ENCODE peak calls at places on chromosome 17, in nine cellular contexts. Z, B, F, C, I, M, R, Q and U are unnamed samples.

GRCh38 chr17:63665527-63666214 is 34.3 kb downstream of the LIMD2 start:
- ATAC-seq in Z (peak), B (peak), F (peak), C (peak), I (no peak), M (peak), R (no peak), Q (no peak), U (peak)

GRCh38 chr17:3539881-3540540 is 17.6 kb downstream of the TRPV3 start:
- ATAC-seq in Z (no peak), B (no peak), F (no peak), C (no peak), I (no peak), M (no peak), R (no peak), Q (no peak), U (no peak)

GRCh38 chr17:13698832-13699231 is 97.1 kb upstream of the HS3ST3A1 start:
- ATAC-seq in Z (no peak), B (no peak), F (no peak), C (no peak), I (no peak), M (no peak), R (no peak), Q (no peak), U (no peak)

GRCh38 chr17:1188812-1189211 is 9.0 kb upstream of the ABR start:
- ATAC-seq in Z (peak), B (peak), F (no peak), C (peak), I (peak), M (peak), R (peak), Q (no peak), U (peak)

GRCh38 chr17:29618272-29619065 is 4.2 kb downstream of the CORO6 start:
- ATAC-seq in Z (no peak), B (no peak), F (no peak), C (no peak), I (no peak), M (no peak), R (no peak), Q (peak), U (no peak)

GRCh38 chr17:71331754-71332153 is 789.1 kb upstream of the SOX9 start:
- ATAC-seq in Z (no peak), B (no peak), F (no peak), C (no peak), I (no peak), M (no peak), R (no peak), Q (no peak), U (no peak)

GRCh38 chr17:17176341-17176740 is 29.8 kb downstream of the PLD6 start:
- ATAC-seq in Z (no peak), B (no peak), F (no peak), C (no peak), I (no peak), M (no peak), R (no peak), Q (no peak), U (no peak)

GRCh38 chr17:77280304-77280910 is 139.6 kb downstream of the SEC14L1 start:
- ATAC-seq in Z (no peak), B (no peak), F (peak), C (no peak), I (no peak), M (no peak), R (peak), Q (peak), U (peak)

GRCh38 chr17:8847891-8848290 is 19.6 kb downstream of the PIK3R6 start:
- ATAC-seq in Z (no peak), B (peak), F (no peak), C (no peak), I (peak), M (no peak), R (no peak), Q (no peak), U (no peak)

GRCh38 chr17:31926100-31926729 is 10.6 kb upstream of the SUZ12 start:
- ATAC-seq in Z (no peak), B (no peak), F (peak), C (no peak), I (no peak), M (no peak), R (no peak), Q (no peak), U (no peak)

GRCh38 chr17:15981208-15981607 is 18.3 kb downstream of the ZSWIM7 start:
- ATAC-seq in Z (no peak), B (no peak), F (no peak), C (no peak), I (no peak), M (no peak), R (no peak), Q (no peak), U (no peak)

GRCh38 chr17:15973834-15974233 is 25.7 kb downstream of the ZSWIM7 start:
- ATAC-seq in Z (no peak), B (no peak), F (no peak), C (no peak), I (no peak), M (no peak), R (no peak), Q (no peak), U (no peak)

GRCh38 chr17:15981646-15982580 is 17.6 kb downstream of the ZSWIM7 start:
- ATAC-seq in Z (no peak), B (no peak), F (no peak), C (no peak), I (no peak), M (no peak), R (peak), Q (no peak), U (no peak)

GRCh38 chr17:15978606-15979005 is 20.9 kb downstream of the ZSWIM7 start:
- ATAC-seq in Z (no peak), B (no peak), F (no peak), C (no peak), I (no peak), M (no peak), R (no peak), Q (no peak), U (no peak)

GRCh38 chr17:15977894-15978293 is 21.6 kb downstream of the ZSWIM7 start:
- ATAC-seq in Z (no peak), B (no peak), F (no peak), C (no peak), I (no peak), M (no peak), R (no peak), Q (no peak), U (no peak)
- TF ChIP-seq CTCF in Z (no peak), B (no peak), F (no peak), C (no peak), I (no peak), M (no peak), R (no peak), Q (no peak), U (no peak)

GRCh38 chr17:56309897-56310296 is 156.6 kb downstream of the ANKFN1 start:
- ATAC-seq in Z (no peak), B (no peak), F (no peak), C (no peak), I (no peak), M (no peak), R (no peak), Q (no peak), U (no peak)

GRCh38 chr17:56310780-56311179 is 157.5 kb downstream of the ANKFN1 start:
- ATAC-seq in Z (no peak), B (no peak), F (no peak), C (no peak), I (no peak), M (no peak), R (no peak), Q (no peak), U (no peak)

GRCh38 chr17:56300191-56300590 is 146.9 kb downstream of the ANKFN1 start:
- ATAC-seq in Z (no peak), B (no peak), F (no peak), C (no peak), I (no peak), M (no peak), R (no peak), Q (no peak), U (no peak)

DNA sequence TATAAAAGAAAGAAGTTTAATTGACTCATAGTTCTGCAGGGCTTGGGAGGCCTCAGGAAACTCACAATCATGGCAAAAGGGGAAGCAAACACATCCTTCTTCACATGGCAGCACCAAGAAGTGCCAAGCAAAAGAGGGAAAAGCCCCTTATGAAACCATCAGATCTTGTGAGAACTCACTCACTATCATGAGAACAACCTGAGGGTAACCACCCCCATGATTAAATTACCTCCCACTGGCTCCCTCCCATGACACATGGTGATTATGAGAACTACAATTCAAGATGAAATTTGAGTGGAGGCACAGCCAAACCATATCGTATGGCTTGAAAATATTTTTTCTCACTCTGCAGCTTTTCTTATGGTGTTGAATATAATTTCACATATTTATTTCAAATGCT is 151.7 kb downstream of the ANKFN1 start:
- ATAC-seq in Z (no peak), B (no peak), F (no peak), C (no peak), I (no peak), M (no peak), R (no peak), Q (no peak), U (no peak)
- TF ChIP-seq CTCF in Z (no peak), B (no peak), F (no peak), C (no peak), I (no peak), M (no peak), R (no peak), Q (no peak), U (no peak)

DNA sequence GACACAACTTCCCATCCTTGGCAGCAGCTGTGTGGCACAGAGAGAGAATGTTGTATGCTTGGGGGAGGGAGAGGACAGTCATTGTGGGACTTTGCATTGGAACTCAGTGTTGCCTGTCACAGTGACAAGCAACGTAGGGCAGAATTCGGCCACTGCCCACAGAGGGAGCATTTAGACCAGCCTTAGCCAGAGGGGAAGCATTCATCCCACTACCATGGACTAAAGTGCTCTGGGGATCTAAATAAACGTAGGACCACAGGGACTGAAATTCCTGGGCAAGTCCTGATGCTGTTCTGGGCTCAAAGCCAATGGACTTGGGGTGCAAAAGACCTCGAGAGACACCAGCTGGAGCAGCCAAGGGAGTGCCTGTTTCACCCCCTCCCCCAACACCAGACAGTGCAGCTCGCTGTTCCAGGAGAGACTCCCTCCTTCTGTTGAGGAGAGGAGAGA is 44.9 kb downstream of the ABCA8 start:
- ATAC-seq in Z (no peak), B (peak), F (no peak), C (peak), I (no peak), M (peak), R (no peak), Q (no peak), U (peak)
- TF ChIP-seq CTCF in Z (no peak), B (no peak), F (no peak), C (no peak), I (no peak), M (no peak), R (no peak), Q (no peak), U (no peak)

DNA sequence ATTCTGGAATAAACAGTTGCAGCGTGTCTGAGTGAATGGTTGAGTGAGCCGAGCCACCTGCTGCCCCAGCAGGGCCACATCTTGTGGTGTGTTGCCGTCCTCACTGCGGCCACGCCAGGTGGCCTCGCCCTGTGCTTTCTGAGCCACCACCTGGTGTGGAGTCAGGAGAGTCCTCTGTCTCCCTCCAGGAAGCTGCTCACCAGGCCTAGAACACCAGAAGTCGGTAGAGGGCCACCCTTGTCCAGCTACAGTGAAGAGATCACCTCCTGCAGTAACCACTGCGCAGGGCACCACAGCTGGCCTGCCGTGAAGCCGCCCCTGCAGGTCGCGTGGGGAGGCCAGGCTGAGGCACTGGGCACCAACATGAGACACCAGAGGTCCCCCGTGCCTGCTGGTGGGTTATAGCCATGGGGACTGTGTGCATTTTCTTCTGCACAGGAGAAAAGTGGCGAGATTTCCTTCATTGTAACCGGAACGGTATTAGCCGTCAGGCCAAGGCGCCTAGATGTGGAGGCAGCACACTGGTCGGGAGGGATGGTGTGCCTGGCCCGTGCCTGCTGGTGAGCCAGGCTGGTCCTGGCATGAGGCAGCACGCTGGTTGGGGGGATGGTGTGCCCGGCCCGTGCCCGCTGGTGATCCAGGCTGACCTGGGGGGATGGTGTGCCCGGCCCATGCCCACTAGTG is 28.9 kb upstream of the FOXK2 start:
- ATAC-seq in Z (no peak), B (no peak), F (no peak), C (no peak), I (no peak), M (no peak), R (no peak), Q (no peak), U (no peak)
- TF ChIP-seq CTCF in Z (no peak), B (no peak), F (no peak), C (no peak), I (no peak), M (no peak), R (no peak), Q (no peak), U (no peak)

GRCh38 chr17:78348055-78348745 is 11.7 kb downstream of the SOCS3 start:
- ATAC-seq in Z (no peak), B (no peak), F (no peak), C (no peak), I (no peak), M (no peak), R (no peak), Q (no peak), U (no peak)

GRCh38 chr17:78346605-78347250 is 13.1 kb downstream of the SOCS3 start:
- ATAC-seq in Z (no peak), B (no peak), F (no peak), C (no peak), I (no peak), M (no peak), R (no peak), Q (no peak), U (no peak)

GRCh38 chr17:78347453-78347852 is 12.4 kb downstream of the SOCS3 start:
- ATAC-seq in Z (peak), B (no peak), F (no peak), C (no peak), I (no peak), M (peak), R (no peak), Q (no peak), U (no peak)

GRCh38 chr17:78351449-78352006 is 8.3 kb downstream of the SOCS3 start:
- ATAC-seq in Z (peak), B (peak), F (no peak), C (peak), I (peak), M (peak), R (peak), Q (peak), U (peak)

DNA sequence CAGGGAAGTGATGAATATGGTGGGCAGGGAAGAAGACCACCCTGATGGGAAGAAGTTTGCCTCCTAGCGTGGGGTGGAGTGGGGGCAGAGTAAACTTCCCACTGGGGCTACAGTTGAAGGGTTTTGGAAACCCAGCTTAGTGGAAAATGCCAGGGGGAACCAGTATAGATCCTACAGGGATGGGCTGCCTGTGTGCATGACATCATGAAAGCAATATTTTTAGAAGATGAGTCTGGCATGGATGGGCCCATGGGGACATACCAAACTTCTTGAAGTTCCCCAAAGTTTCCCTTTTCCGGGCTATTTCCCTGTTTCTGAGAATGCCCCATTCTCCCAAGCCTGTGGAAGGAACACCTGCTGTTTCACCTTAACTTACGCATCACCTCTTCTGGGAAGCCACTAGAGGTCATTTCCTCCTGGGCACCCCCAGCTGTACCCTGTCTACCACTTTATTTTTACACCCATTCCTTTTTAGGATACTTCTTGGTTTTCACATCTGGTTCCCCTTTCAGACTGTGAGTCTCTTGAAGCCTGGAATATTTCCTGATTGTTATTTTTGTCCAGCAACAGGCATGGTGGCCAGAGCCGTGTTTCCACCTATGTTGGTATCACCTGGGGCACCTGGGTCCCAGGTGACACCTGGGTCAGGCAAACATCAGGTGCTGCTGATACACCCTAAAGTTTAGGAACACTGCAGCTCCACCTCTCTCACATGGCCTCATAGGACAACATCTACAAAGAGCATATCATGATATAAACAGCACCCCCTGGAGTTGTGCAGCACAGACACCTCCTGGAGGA is 9.8 kb downstream of the SOCS3 start:
- ATAC-seq in Z (no peak), B (no peak), F (no peak), C (no peak), I (no peak), M (no peak), R (no peak), Q (no peak), U (no peak)
- TF ChIP-seq CTCF in Z (no peak), B (no peak), F (no peak), C (no peak), I (no peak), M (no peak), R (no peak), Q (no peak), U (no peak)

GRCh38 chr17:48429156-48429555 is 858 bp downstream of the SKAP1 start:
- ATAC-seq in Z (no peak), B (no peak), F (peak), C (no peak), I (no peak), M (no peak), R (no peak), Q (no peak), U (no peak)
- TF ChIP-seq CTCF in Z (no peak), B (no peak), F (no peak), C (no peak), I (no peak), M (no peak), R (no peak), Q (no peak), U (no peak)

GRCh38 chr17:72566671-72567484 is 446.1 kb downstream of the SOX9 start:
- ATAC-seq in Z (no peak), B (no peak), F (no peak), C (no peak), I (no peak), M (no peak), R (no peak), Q (peak), U (no peak)
- TF ChIP-seq CTCF in Z (no peak), B (no peak), F (no peak), C (no peak), I (no peak), M (no peak), R (no peak), Q (no peak), U (no peak)

GRCh38 chr17:43597624-43598358 is 51.7 kb upstream of the ETV4 start:
- ATAC-seq in Z (no peak), B (peak), F (no peak), C (no peak), I (no peak), M (no peak), R (no peak), Q (no peak), U (no peak)
- TF ChIP-seq CTCF in Z (no peak), B (no peak), F (no peak), C (no peak), I (no peak), M (no peak), R (no peak), Q (no peak), U (no peak)

DNA sequence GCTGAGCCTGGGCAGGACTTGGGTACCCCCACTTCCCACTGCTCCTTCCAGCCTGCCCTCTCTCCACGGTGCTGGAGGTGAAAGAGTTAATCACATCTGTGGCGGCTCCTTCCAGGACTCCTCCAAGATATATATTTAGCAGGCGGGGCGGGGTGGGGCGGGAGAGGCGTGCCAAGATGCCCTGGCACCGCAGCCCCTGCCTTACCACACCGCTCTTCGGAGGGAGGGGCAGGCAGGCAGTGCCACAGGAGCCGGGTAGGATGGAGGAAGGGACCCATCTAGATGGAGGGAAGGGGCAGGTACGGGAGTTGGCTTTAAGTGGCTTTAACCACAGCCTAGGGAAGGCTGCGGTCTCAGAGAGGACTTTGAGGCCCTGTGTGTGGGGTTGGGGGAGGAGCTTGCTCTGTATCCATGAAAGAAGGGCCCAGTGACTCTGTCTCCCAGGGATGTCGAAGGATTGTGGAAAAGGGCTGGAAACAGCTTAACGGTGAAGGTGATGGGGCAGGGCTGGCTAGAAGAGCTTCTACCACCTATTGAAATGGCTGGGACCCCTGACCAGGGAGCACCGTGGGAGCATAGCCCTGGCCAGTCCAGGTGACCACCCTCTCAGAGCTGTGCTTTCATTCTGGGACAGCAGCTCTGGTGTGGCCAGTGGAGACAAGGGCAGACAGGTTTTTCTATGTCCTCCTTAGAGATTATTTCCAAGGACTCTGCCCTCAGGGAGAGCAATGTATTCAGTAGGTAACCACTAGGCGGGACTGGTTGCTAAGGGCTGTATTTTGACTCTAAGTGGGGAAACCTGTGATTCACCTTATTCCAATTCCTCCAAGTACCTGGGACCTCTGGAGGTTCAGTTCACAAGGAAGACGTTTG is 13.0 kb downstream of the GPR142 start:
- ATAC-seq in Z (peak), B (peak), F (peak), C (peak), I (peak), M (peak), R (peak), Q (peak), U (peak)
- TF ChIP-seq CTCF in Z (no peak), B (no peak), F (no peak), C (no peak), I (no peak), M (no peak), R (no peak), Q (no peak), U (no peak)